ENCODE peak calls at places on chromosome 9, in five cellular contexts. X is natural killer cell treated with Interleukin-12 subunit alpha and Interleukin-12 subunit beta and Interleukin-15 and Interleukin-18, amount 100 ng/mL, for 72 hours; D is right lobe of liver; S is NCI-H1694; G is MM.1S. W is an unnamed sample.
A peak's percentile ranks its signal among the peaks of the same experiment; 100 is the strongest.

GRCh38 chr9:108994695-108995094 is 18.6 kb downstream of the CTNNAL1 start:
- DNase-seq in D (peak; percentile 48), S (no peak), X (no peak), G (no peak), W (peak; percentile 36)

GRCh38 chr9:36729902-36730301 is 157.2 kb downstream of the MELK start:
- DNase-seq in G (no peak), X (no peak), D (no peak), S (no peak), W (peak; percentile 44)

GRCh38 chr9:127812936-127813675 is 10.4 kb downstream of the FPGS start:
- DNase-seq in X (peak; percentile 53), G (no peak), D (no peak), S (no peak), W (no peak)

GRCh38 chr9:108784998-108785397 is 70.8 kb downstream of the ACTL7B start:
- DNase-seq in S (no peak), D (no peak), G (no peak), X (no peak), W (no peak)

GRCh38 chr9:87375397-87376073 is 122.1 kb upstream of the DAPK1 start:
- DNase-seq in D (no peak), G (no peak), X (no peak), S (no peak), W (no peak)

GRCh38 chr9:12680757-12681156 is 12.4 kb upstream of the TYRP1 start:
- DNase-seq in D (no peak), X (no peak), G (no peak), S (no peak), W (no peak)

GRCh38 chr9:16461231-16461840 is 409.1 kb downstream of the BNC2 start:
- DNase-seq in S (no peak), X (no peak), G (no peak), D (no peak), W (peak; percentile 86)

GRCh38 chr9:91937727-91938126 is 12.3 kb downstream of the ROR2 start:
- DNase-seq in S (no peak), X (no peak), D (no peak), G (no peak), W (no peak)

GRCh38 chr9:6488395-6488794 is 75.4 kb downstream of the UHRF2 start:
- DNase-seq in G (no peak), D (no peak), X (no peak), S (no peak), W (no peak)

W was measured in GM12865.